ENCODE peak calls at places on chromosomes 6 and 20, in eight cellular contexts. R, W, V, G, D, A, S and L are unnamed samples. For H3K27me3, the result is how much of the 10 kb centered on the place peaks cover.

GRCh38 chr20:41023549-41023948 is 5.1 kb upstream of the TOP1 start:
- DNase-seq in R (no peak), W (no peak), V (no peak), G (no peak), D (peak), A (no peak), S (no peak), L (no peak)

GRCh38 chr20:35129647-35130069 is 17.5 kb downstream of the EDEM2 start:
- DNase-seq in R (peak), W (no peak), V (no peak), G (no peak), D (peak), A (no peak), S (no peak), L (peak)

GRCh38 chr6:56843476-56844349 is 111.2 kb upstream of the BEND6 start:
- DNase-seq in R (peak), W (peak), V (peak), G (peak), D (peak), A (peak), S (peak), L (peak)

GRCh38 chr6:165990216-165990615 is 177.4 kb downstream of the TBXT start:
- DNase-seq in R (no peak), W (no peak), V (no peak), G (no peak), D (no peak), A (no peak), S (no peak), L (no peak)

GRCh38 chr6:97215157-97215769 is 67.8 kb downstream of the MMS22L start:
- DNase-seq in R (peak), W (no peak), V (no peak), G (peak), D (no peak), A (no peak), S (peak), L (peak)

GRCh38 chr20:32675223-32675975 is 1.7 kb upstream of the C20orf203 start:
- DNase-seq in R (no peak), W (no peak), V (no peak), G (no peak), D (no peak), A (no peak), S (no peak), L (no peak)

GRCh38 chr6:209432-210103 is 82.7 kb upstream of the DUSP22 start:
- DNase-seq in R (no peak), W (no peak), V (no peak), G (no peak), D (no peak), A (peak), S (no peak), L (no peak)

GRCh38 chr20:43925215-43925614 is 10.6 kb downstream of the TOX2 start:
- DNase-seq in R (no peak), W (peak), V (no peak), G (no peak), D (no peak), A (peak), S (no peak), L (no peak)

GRCh38 chr6:156866181-156866862 is 89.1 kb downstream of the ARID1B start:
- DNase-seq in R (peak), W (no peak), V (no peak), G (peak), D (no peak), A (no peak), S (no peak), L (peak)

GRCh38 chr6:16752206-16752867 is 8.9 kb downstream of the ATXN1 start:
- DNase-seq in R (peak), W (no peak), V (no peak), G (peak), D (peak), A (no peak), S (no peak), L (peak)

GRCh38 chr6:155528982-155529453 is 73.4 kb upstream of the NOX3 start:
- DNase-seq in R (peak), W (no peak), V (no peak), G (peak), D (peak), A (no peak), S (no peak), L (peak)

GRCh38 chr6:72746276-72746675 is 124.4 kb downstream of the KCNQ5 start:
- DNase-seq in R (peak), W (no peak), V (no peak), G (no peak), D (no peak), A (no peak), S (no peak), L (peak)

GRCh38 chr6:46581459-46582177 is 71.0 kb downstream of the CYP39A1 start:
- DNase-seq in R (no peak), W (no peak), V (no peak), G (no peak), D (no peak), A (no peak), S (no peak), L (peak)

GRCh38 chr6:152746172-152746553 is 4.4 kb upstream of the VIP start:
- DNase-seq in R (peak), W (no peak), V (no peak), G (no peak), D (peak), A (no peak), S (no peak), L (peak)

GRCh38 chr20:32470025-32470861 is 112.1 kb downstream of the ASXL1 start:
- DNase-seq in R (peak), W (no peak), V (peak), G (peak), D (no peak), A (no peak), S (no peak), L (peak)

GRCh38 chr6:105769987-105770386 is 316.1 kb upstream of the PRDM1 start:
- DNase-seq in R (no peak), W (no peak), V (no peak), G (no peak), D (peak), A (no peak), S (no peak), L (peak)

GRCh38 chr6:36947570-36948351 is 6.8 kb upstream of the PI16 start:
- DNase-seq in R (no peak), W (no peak), V (no peak), G (no peak), D (no peak), A (peak), S (no peak), L (no peak)

GRCh38 chr6:33995046-33995872 is 150.6 kb downstream of the GRM4 start:
- DNase-seq in R (no peak), W (peak), V (no peak), G (peak), D (no peak), A (no peak), S (no peak), L (no peak)

GRCh38 chr6:118372413-118372812 is 175.7 kb upstream of the PLN start:
- DNase-seq in R (peak), W (no peak), V (peak), G (no peak), D (no peak), A (no peak), S (no peak), L (peak)

GRCh38 chr20:51687071-51687470 is 81.1 kb downstream of the ATP9A start:
- DNase-seq in R (peak), W (no peak), V (no peak), G (no peak), D (peak), A (no peak), S (no peak), L (peak)

GRCh38 chr20:38222231-38222922 is 38.2 kb downstream of the KIAA1755 start:
- DNase-seq in R (peak), W (peak), V (peak), G (peak), D (peak), A (peak), S (no peak), L (peak)

GRCh38 chr6:33838979-33839378 is 35.2 kb upstream of the MLN start:
- DNase-seq in R (no peak), W (no peak), V (no peak), G (no peak), D (no peak), A (no peak), S (no peak), L (peak)

GRCh38 chr20:32457476-32457986 is 99.4 kb downstream of the ASXL1 start:
- DNase-seq in R (peak), W (no peak), V (no peak), G (peak), D (no peak), A (no peak), S (peak), L (peak)

GRCh38 chr6:37731888-37732287 is 34.2 kb upstream of the MDGA1 start:
- DNase-seq in R (no peak), W (peak), V (no peak), G (no peak), D (no peak), A (peak), S (no peak), L (peak)

GRCh38 chr20:61508301-61508700 is 256.2 kb downstream of the CDH4 start:
- DNase-seq in R (no peak), W (no peak), V (no peak), G (no peak), D (no peak), A (no peak), S (no peak), L (no peak)

GRCh38 chr20:54622338-54623280 is 147.2 kb downstream of the DOK5 start:
- DNase-seq in R (peak), W (no peak), V (no peak), G (no peak), D (no peak), A (no peak), S (no peak), L (no peak)

DNA sequence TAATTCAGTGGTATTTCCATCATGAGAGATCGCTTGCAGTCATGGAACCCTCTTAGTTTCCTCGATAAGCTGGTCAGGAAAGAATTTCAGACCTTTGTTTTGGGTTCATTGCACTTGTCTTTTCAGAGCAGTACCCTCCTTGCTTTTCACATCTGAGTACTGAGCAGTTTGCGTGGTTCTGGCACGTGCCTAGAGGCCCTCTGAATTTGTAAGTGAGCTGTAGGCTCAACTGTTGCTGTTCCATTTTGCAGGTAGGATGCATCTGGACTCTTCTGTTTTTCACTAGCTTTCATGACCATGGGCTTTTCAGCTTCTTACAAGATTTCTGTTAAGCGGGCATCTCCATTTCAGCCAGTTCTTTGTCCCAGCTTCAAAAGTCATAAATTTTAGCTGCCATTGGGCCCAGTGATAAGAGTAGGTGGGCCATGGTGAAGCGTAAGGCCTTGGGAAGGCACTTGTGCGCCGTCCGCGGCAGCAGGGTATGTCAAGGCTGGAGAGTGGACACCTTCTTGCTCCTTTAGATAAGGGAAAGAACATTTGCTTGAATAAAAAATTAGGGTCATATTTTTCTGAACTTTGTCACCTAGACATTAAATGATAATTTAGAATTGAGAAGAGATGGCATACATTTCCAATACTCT is 35.8 kb downstream of the HIVEP1 start:
- DNase-seq in R (no peak), W (no peak), V (no peak), G (no peak), D (no peak), A (no peak), S (no peak), L (no peak)
- TF ChIP-seq CTCF in R (no peak), W (no peak), V (no peak), G (no peak), D (no peak), A (no peak), S (no peak), L (no peak)

DNA sequence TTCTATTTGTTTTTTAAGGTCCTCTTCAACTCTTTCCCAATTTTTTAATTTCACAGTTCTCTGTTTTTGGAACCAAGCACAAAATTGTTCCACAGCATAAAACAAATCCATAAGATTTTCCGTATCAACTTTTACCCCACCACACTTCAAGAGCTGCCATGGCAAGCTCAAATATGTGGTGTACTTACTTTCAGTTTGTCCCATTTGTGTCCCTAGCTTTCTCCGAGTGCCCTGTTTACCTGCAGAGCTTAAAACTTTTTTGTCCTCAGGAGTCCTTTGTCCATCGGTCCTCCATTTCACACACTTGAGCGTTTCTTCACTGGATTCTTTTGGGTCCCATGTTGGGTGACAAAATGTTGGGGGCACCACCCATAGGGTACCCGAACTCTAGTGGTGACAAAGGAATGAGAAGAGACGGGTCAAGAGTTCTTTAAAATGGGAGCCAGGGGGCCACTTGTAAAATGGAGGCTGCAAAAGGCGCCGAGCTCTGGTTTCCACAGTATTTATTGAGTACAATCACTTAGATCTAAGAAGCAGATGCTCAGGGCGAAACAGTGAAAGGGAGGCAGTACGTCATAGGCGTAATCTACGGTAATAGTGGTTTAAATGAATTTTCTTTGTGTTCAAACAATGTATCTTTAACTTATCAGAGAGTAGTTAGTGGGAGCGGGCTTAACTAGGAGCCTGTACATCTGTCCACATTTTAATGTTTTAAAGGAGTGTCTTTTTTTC is 39.8 kb upstream of the SERINC1 start:
- DNase-seq in R (no peak), W (no peak), V (no peak), G (no peak), D (no peak), A (no peak), S (no peak), L (no peak)
- H3K4me3 ChIP-seq in R (no peak), W (no peak), V (no peak), G (no peak), D (no peak), A (no peak), S (no peak), L (no peak)

DNA sequence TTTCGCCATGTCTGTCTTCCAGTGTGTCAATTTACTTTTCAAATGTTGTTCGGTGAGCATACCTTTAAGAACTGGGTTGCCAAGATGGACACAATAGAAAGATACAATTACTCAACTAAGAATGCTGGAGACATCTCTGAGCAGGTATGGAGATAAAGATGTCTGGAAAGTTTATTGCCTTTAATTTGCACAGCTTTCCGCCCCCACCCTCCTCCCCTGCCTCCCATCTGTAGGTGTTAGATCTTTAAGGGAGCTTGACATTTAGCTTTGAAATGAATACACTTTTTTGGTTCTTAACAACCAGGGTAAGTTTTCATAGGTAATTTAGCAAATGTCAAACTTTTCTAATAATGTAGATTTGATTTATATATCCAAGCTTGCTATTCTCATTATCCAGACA is 104.4 kb downstream of the BTBD3 start:
- DNase-seq in R (no peak), W (no peak), V (no peak), G (no peak), D (no peak), A (no peak), S (no peak), L (no peak)
- H3K27me3 ChIP-seq in R (under half), W (under half), V (under half), G (under half), D (under half), A (under half), S (under half), L (under half)

GRCh38 chr6:161694995-161695394 is 421.1 kb upstream of the AGPAT4 start:
- DNase-seq in R (peak), W (no peak), V (no peak), G (no peak), D (no peak), A (no peak), S (no peak), L (no peak)
- TF ChIP-seq CTCF in R (peak), W (peak), V (peak), G (peak), D (peak), A (no peak), S (no peak), L (no peak)

GRCh38 chr6:26232950-26233607 is 131.9 kb upstream of the BTN3A2 start:
- DNase-seq in R (peak), W (no peak), V (no peak), G (no peak), D (peak), A (peak), S (no peak), L (peak)
- H3K4me3 ChIP-seq in R (peak), W (peak), V (peak), G (peak), D (peak), A (peak), S (peak), L (peak)